ENCODE peak calls at places on chromosome 16, in four cellular contexts. Y is transverse colon, J is stomach, Z is H1. W is an unnamed sample.
A peak's percentile ranks its signal among the peaks of the same experiment; 100 is the strongest.

GRCh38 chr16:11133344-11133921 is 122.6 kb downstream of the SOCS1 start:
- DNase-seq in Y (peak; percentile 60), J (peak; percentile 94), Z (no peak), W (peak; percentile 95)

GRCh38 chr16:1101573-1102332 is 5.7 kb upstream of the C1QTNF8 start:
- DNase-seq in Y (no peak), J (no peak), Z (no peak), W (no peak)

GRCh38 chr16:11047057-11047456 is 102.7 kb downstream of the CLEC16A start:
- DNase-seq in Y (no peak), J (no peak), Z (no peak), W (peak; percentile 57)

GRCh38 chr16:73390491-73390890 is 342.6 kb upstream of the ZFHX3 start:
- DNase-seq in Y (no peak), J (no peak), Z (no peak), W (no peak)

GRCh38 chr16:68290455-68290854 is 20.3 kb downstream of the SLC7A6OS start:
- DNase-seq in Y (no peak), J (no peak), Z (no peak), W (no peak)

GRCh38 chr16:78180349-78180748 is 80.9 kb downstream of the WWOX start:
- DNase-seq in Y (no peak), J (no peak), Z (no peak), W (no peak)

GRCh38 chr16:80614908-80615696 is 74.3 kb downstream of the DYNLRB2 start:
- DNase-seq in Y (no peak), J (no peak), Z (no peak), W (no peak)

GRCh38 chr16:89442588-89442987 is 47.8 kb downstream of the ANKRD11 start:
- DNase-seq in Y (no peak), J (no peak), Z (no peak), W (no peak)

GRCh38 chr16:77273815-77274214 is 74.6 kb downstream of the SYCE1L start:
- DNase-seq in Y (no peak), J (no peak), Z (no peak), W (no peak)

GRCh38 chr16:10625595-10626357 is 45.4 kb upstream of the EMP2 start:
- DNase-seq in Y (no peak), J (no peak), Z (no peak), W (no peak)

GRCh38 chr16:50071075-50071671 is 5.4 kb downstream of the HEATR3 start:
- DNase-seq in Y (no peak), J (no peak), Z (no peak), W (no peak)

GRCh38 chr16:3150346-3151218 is 15.8 kb downstream of the ZNF213 start:
- DNase-seq in Y (peak; percentile 98), J (peak; percentile 98), Z (peak; percentile 96), W (peak; percentile 97)
- TF ChIP-seq POLR2AphosphoS5 in Y (peak; percentile 16), J (no peak), Z (no peak), W (peak; percentile 25)

GRCh38 chr16:28504707-28505404 is 1.8 kb downstream of the IL27 start:
- DNase-seq in Y (no peak), J (no peak), Z (no peak), W (no peak)
- TF ChIP-seq EP300 in Y (no peak), J (no peak), Z (no peak), W (no peak)

DNA sequence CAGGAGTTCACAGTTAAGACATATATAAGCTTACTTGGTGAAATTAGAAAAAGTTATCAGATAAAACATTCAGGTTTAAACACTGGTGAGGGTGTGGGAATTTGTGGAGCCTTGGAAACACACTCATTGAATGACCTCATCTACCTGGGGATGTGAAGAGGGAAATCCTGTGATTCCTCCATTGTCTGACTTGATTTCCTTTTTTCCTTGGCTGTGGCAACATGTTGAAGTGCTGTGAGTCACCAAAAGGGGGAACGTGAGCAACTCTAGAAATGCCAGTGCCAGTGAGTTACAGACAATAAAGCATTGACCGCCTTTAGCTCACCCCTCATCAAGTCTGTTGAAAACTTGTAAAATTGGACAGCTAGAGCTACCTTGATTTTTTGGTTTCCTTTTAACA is 1.8 kb downstream of the HMOX2 start:
- DNase-seq in Y (no peak), J (no peak), Z (no peak), W (no peak)
- TF ChIP-seq POLR2A in Y (no peak), J (no peak), Z (no peak), W (no peak)

GRCh38 chr16:79475841-79476240 is 124.7 kb downstream of the MAF start:
- DNase-seq in Y (no peak), J (no peak), Z (no peak), W (no peak)

GRCh38 chr16:79466111-79466510 is 134.4 kb downstream of the MAF start:
- DNase-seq in Y (no peak), J (no peak), Z (no peak), W (no peak)

GRCh38 chr16:79468236-79468635 is 132.3 kb downstream of the MAF start:
- DNase-seq in Y (no peak), J (no peak), Z (no peak), W (no peak)

GRCh38 chr16:79469999-79470398 is 130.5 kb downstream of the MAF start:
- DNase-seq in Y (peak; percentile 11), J (no peak), Z (no peak), W (peak; percentile 67)
- TF ChIP-seq POLR2AphosphoS5 in Y (no peak), J (no peak), Z (no peak), W (no peak)

GRCh38 chr16:27333104-27333503 is 19.3 kb downstream of the IL4R start:
- DNase-seq in Y (no peak), J (no peak), Z (no peak), W (no peak)

GRCh38 chr16:27327586-27327915 is 13.8 kb downstream of the IL4R start:
- DNase-seq in Y (no peak), J (no peak), Z (no peak), W (no peak)

GRCh38 chr16:27332105-27332504 is 18.3 kb downstream of the IL4R start:
- DNase-seq in Y (no peak), J (no peak), Z (no peak), W (peak; percentile 46)

GRCh38 chr16:27328937-27329336 is 15.2 kb downstream of the IL4R start:
- DNase-seq in Y (no peak), J (no peak), Z (no peak), W (peak; percentile 52)

GRCh38 chr16:27330542-27330941 is 16.8 kb downstream of the IL4R start:
- DNase-seq in Y (peak; percentile 65), J (no peak), Z (no peak), W (peak; percentile 97)
- TF ChIP-seq EP300 in Y (peak; percentile 91), J (peak; percentile 97), Z (no peak), W (peak; percentile 99)

GRCh38 chr16:4505356-4506153 is 29.4 kb downstream of the HMOX2 start:
- DNase-seq in Y (peak; percentile 67), J (peak; percentile 54), Z (no peak), W (no peak)
- TF ChIP-seq POLR2A in Y (no peak), J (no peak), Z (no peak), W (no peak)

DNA sequence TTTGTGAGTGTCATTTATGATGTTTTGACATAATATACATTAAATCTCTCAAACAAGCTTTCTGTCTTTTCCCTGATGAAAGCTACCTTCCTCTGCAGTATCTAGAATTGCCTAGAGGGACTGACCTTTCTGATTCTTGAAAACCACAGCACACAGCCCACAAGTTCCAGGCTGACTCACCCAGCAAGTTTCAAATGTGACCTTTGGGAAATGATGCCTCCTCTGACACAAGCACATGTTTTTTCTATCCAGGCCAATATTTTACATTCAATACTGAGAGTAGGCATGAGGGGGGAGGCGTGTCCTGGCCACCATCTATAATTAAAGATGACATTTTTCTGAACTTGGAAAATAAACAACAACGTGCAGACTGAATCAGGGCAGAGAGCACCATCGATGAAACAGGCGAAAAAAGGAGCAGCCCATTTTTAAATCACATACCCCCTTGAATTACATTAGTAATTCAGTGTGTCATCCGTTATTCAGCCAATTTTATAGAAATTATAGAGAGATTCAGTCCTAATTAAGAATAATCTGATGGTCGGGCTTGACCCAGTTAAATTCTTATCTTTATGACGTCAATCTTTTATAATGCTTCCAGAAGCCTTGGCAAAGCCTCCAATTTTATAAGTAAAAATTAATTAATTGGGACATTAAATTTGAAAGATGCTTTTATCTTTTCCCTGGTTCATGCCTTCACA is 292.6 kb upstream of the CDH11 start:
- DNase-seq in Y (no peak), J (no peak), Z (no peak), W (no peak)
- TF ChIP-seq POLR2AphosphoS5 in Y (no peak), J (no peak), Z (no peak), W (no peak)

W was measured in sigmoid colon.